ENCODE peak calls at places on chromosomes 16 and 17, in five cellular contexts. S, P, Q, T and F are unnamed samples.

GRCh38 chr16:75618782-75619181 is 4.3 kb downstream of the ADAT1 start:
- DNase-seq in S (no peak), P (no peak), Q (no peak), T (no peak), F (no peak)

GRCh38 chr17:46032909-46033308 is 33.9 kb downstream of the STH start:
- DNase-seq in S (no peak), P (no peak), Q (no peak), T (no peak), F (no peak)

GRCh38 chr16:86781046-86781445 is 202.7 kb downstream of the FOXL1 start:
- DNase-seq in S (no peak), P (no peak), Q (no peak), T (no peak), F (no peak)

GRCh38 chr17:10295728-10296343 is 77.0 kb downstream of the MYH13 start:
- DNase-seq in S (peak), P (peak), Q (no peak), T (peak), F (peak)

GRCh38 chr16:25747160-25747758 is 55.5 kb downstream of the HS3ST4 start:
- DNase-seq in S (no peak), P (no peak), Q (no peak), T (peak), F (peak)

GRCh38 chr16:1918890-1919679 is 870 bp upstream of the HS3ST6 start:
- DNase-seq in S (no peak), P (no peak), Q (no peak), T (no peak), F (no peak)

GRCh38 chr17:50101346-50102163 is 6.4 kb downstream of the PDK2 start:
- DNase-seq in S (no peak), P (no peak), Q (no peak), T (peak), F (peak)

GRCh38 chr16:24993722-24994686 is 21.2 kb downstream of the ARHGAP17 start:
- DNase-seq in S (peak), P (peak), Q (peak), T (peak), F (no peak)

GRCh38 chr16:2462031-2462866 is 2.3 kb downstream of the TEDC2 start:
- DNase-seq in S (no peak), P (no peak), Q (no peak), T (no peak), F (no peak)

GRCh38 chr16:75095204-75095621 is 21.4 kb downstream of the LDHD start:
- DNase-seq in S (no peak), P (no peak), Q (no peak), T (no peak), F (peak)

GRCh38 chr16:16042076-16042475 is 92.7 kb downstream of the ABCC1 start:
- DNase-seq in S (no peak), P (no peak), Q (peak), T (no peak), F (no peak)

GRCh38 chr16:78842950-78843349 is 743.5 kb downstream of the WWOX start:
- DNase-seq in S (no peak), P (no peak), Q (no peak), T (no peak), F (no peak)

GRCh38 chr17:16398270-16399267 is 16.8 kb upstream of the TRPV2 start:
- DNase-seq in S (no peak), P (peak), Q (peak), T (peak), F (no peak)

GRCh38 chr17:40019140-40019991 is 4.1 kb downstream of the CSF3 start:
- DNase-seq in S (no peak), P (no peak), Q (peak), T (no peak), F (no peak)

GRCh38 chr16:86541560-86541959 is 13.5 kb downstream of the MTHFSD start:
- DNase-seq in S (no peak), P (no peak), Q (no peak), T (no peak), F (no peak)

GRCh38 chr17:57445051-57445450 is 188.7 kb downstream of the MSI2 start:
- DNase-seq in S (peak), P (peak), Q (no peak), T (no peak), F (no peak)

GRCh38 chr16:88359008-88359407 is 23.8 kb upstream of the ZNF469 start:
- DNase-seq in S (no peak), P (no peak), Q (no peak), T (no peak), F (no peak)

GRCh38 chr17:19386974-19387920 is at the start of gene MFAP4:
- DNase-seq in S (no peak), P (no peak), Q (no peak), T (no peak), F (peak)

DNA sequence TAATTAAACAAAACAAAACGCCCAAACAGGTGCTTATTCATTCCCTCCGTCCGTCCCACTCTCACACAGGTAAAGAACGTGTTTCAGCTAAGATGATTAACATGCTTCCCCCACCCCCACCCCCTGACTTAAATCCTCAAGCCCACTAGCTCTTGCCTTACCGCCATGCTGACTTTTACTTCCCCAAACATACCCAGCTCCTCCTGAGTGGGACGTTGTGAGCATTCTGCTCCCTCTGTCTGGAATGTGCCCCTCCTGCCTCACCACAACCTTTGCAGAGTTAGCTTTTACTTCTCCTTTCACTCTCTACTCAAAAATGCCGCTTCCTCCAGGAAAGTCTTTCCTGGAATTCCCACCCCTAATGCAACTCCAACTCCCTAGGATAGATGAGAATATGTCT is 774.0 kb upstream of the RBFOX1 start:
- DNase-seq in S (no peak), P (no peak), Q (no peak), T (no peak), F (no peak)
- H3K4me3 ChIP-seq in S (no peak), P (no peak), Q (no peak), T (no peak), F (no peak)

GRCh38 chr16:83015871-83016270 is 389.1 kb downstream of the CDH13 start:
- DNase-seq in S (no peak), P (no peak), Q (no peak), T (no peak), F (no peak)
- TF ChIP-seq MAX in S (no peak), P (no peak), Q (no peak), T (no peak), F (no peak)

GRCh38 chr17:3838206-3838605 is 7.8 kb downstream of the NCBP3 start:
- DNase-seq in S (no peak), P (no peak), Q (no peak), T (no peak), F (no peak)
- TF ChIP-seq MYC in S (no peak), P (no peak), Q (no peak), T (no peak), F (no peak)

DNA sequence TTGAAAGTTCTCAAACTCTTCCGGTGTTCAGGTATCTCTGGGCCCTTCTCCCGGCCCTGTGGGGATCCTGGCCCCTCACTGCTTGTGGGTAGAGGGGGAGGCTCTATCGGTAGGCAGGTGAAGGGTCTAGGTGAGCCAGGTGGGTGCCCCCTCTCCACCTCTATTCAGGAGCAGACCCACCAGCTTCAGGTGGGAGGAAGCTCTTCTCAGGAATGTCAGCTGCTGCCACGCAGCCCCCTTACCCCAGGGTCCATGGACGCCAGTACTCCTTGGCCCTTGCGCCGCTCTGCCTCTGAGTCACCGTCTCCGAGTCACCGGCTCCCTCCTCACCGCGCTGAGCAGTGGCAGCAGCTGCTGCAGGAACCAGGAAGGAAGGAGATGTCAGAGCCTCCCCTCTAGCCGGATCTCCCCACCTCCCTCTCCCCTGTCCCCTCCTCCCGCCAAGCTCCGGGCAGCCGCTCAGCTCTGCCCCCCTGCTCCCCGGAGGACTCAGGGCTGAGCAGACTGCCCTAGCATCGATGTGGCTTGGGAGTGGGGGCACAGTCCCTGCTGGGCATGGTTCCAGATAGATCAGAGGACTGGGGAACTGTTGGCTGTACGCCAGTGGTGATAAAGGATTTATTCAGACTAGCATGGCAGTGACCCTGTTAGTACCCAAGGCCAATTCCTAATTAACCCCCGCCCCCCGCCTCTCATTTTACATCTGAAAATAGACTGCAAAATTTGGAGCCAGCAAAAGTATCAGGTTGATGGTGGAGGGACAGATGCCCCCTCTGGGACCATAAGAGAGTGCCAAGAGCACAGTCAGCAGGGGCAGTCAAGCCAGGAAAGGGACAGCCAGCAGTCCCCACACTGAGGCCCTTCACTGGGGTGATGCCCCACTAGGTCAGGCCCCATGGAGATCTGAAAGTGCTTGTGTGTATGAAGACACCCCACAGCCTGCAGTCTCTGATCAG is at the start of gene OSBPL7:
- DNase-seq in S (peak), P (peak), Q (peak), T (peak), F (peak)
- H3K4me3 ChIP-seq in S (peak), P (peak), Q (peak), T (peak), F (peak)